ENCODE peak calls at places on chromosomes 12 and 14, in five cellular contexts. T is WTC11, Y is HepG2, F is K562, Z is GM12878. X is an unnamed sample.
A peak's percentile ranks its signal among the peaks of the same experiment; 100 is the strongest.

GRCh38 chr14:31059152-31059924 is 33.2 kb upstream of the STRN3 start:
- DNase-seq in T (no peak), Y (peak; percentile 70), F (peak; percentile 96), Z (no peak), X (no peak)

GRCh38 chr12:75784591-75784990 is 247.0 kb downstream of the PHLDA1 start:
- DNase-seq in T (no peak), Y (peak; percentile 73), F (no peak), Z (no peak), X (no peak)

GRCh38 chr14:57533214-57533613 is 39.6 kb upstream of the CCDC198 start:
- DNase-seq in T (peak; percentile 30), Y (peak; percentile 12), F (peak; percentile 21), Z (peak; percentile 31), X (no peak)

GRCh38 chr12:89384050-89384749 is 31.9 kb upstream of the DUSP6 start:
- DNase-seq in T (peak; percentile 54), Y (peak; percentile 66), F (no peak), Z (no peak), X (peak; percentile 15)

GRCh38 chr12:124861898-124862676 is 1.6 kb downstream of the SCARB1 start:
- DNase-seq in T (no peak), Y (no peak), F (no peak), Z (peak; percentile 24), X (no peak)

GRCh38 chr12:31225656-31226535 is 100.1 kb downstream of the SINHCAF start:
- DNase-seq in T (no peak), Y (no peak), F (no peak), Z (no peak), X (no peak)

GRCh38 chr14:77885363-77885762 is 85.5 kb downstream of the ADCK1 start:
- DNase-seq in T (no peak), Y (no peak), F (peak; percentile 78), Z (no peak), X (no peak)

GRCh38 chr14:93285048-93285447 is 47.8 kb downstream of the BTBD7 start:
- DNase-seq in T (no peak), Y (no peak), F (no peak), Z (no peak), X (no peak)

DNA sequence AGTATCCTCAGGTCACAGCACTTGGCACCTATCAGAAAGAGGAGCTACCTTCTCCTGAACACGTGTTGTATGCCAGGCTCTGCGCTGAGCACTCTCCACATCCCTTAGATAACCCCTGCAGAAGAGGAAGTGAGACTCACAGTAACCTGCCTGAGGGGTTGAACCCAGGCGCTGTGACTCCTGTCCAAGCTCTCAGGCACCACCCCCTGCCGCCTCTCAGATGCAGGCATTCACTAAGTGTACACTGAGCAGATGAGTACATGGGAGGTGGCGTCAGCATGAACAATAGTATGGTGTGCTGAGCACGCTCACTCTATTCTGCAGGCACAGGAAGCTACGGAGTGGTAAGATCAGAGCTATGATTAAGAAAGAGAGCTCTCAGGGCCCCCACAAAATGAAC is 21.0 kb upstream of the RIC8B start:
- DNase-seq in T (no peak), Y (no peak), F (no peak), Z (peak; percentile 67), X (no peak)
- TF ChIP-seq ATF2 in T (no peak), Y (no peak), F (no peak), Z (no peak), X (no peak)

GRCh38 chr14:27243360-27243759 is 645.5 kb upstream of the NOVA1 start:
- DNase-seq in T (no peak), Y (no peak), F (no peak), Z (no peak), X (no peak)
- TF ChIP-seq ATF2 in T (no peak), Y (no peak), F (no peak), Z (no peak), X (no peak)

DNA sequence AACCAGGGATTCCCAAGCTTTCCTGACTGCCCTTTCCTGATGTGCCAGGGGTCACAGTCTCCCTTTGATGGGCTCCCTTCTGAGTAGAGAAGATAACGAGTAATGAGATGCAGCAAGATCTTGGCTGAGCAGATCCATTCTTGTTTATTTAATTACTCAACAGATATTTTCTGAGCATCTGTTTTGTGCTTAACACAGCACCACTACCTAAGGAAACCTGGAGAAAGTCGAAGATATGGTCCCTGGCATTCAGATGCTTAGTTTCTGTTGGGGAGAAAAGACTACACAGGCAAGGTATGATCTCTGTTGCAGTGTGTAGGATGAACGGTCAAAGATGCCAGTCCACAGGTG is 3.9 kb downstream of the AJUBA start:
- DNase-seq in T (no peak), Y (no peak), F (no peak), Z (no peak), X (no peak)
- TF ChIP-seq ATF2 in T (no peak), Y (no peak), F (no peak), Z (no peak), X (no peak)

DNA sequence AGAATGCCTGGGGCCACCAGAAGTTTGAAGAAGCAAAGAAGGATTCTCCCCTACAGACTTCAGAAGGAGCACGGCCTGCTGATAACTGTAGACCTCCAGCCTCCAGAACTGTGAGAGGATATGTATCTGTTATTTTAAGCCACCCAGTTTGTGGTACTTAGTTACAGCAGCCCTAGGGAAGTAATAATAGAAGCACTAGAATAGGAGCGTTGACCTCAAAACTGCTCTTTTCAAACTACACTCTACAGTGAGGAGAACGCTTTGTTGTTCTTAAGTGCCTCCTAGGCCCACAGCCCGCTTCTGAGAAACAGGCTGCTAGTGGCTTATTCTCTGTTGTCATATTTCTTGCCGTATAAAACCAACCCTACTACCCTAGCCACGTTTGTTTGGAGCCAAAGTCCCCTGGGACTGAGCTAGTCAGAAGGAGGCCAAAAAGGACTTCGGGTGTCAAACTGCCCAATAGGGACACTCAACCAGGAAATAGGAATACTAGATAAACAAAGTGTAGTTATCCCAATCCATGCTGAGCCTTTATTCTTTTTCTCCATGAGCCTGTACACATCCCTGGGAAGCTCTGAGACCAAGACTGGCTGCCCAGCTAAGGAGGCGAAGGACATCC is 38.5 kb upstream of the FRS2 start:
- DNase-seq in T (no peak), Y (no peak), F (no peak), Z (no peak), X (no peak)
- TF ChIP-seq ATF2 in T (no peak), Y (no peak), F (no peak), Z (no peak), X (no peak)

GRCh38 chr14:61593330-61593729 is 102.0 kb upstream of the HIF1A start:
- DNase-seq in T (no peak), Y (no peak), F (no peak), Z (no peak), X (no peak)
- TF ChIP-seq ATF2 in T (no peak), Y (no peak), F (no peak), Z (no peak), X (no peak)

GRCh38 chr12:52308807-52309425 is 12.3 kb downstream of the KRT83 start:
- DNase-seq in T (no peak), Y (no peak), F (no peak), Z (no peak), X (no peak)

GRCh38 chr12:52305921-52306705 is 14.8 kb upstream of the KRT81 start:
- DNase-seq in T (no peak), Y (no peak), F (no peak), Z (no peak), X (no peak)

GRCh38 chr12:52310622-52311281 is 10.4 kb downstream of the KRT83 start:
- DNase-seq in T (no peak), Y (no peak), F (no peak), Z (no peak), X (no peak)

GRCh38 chr12:52311282-52311643 is 9.9 kb downstream of the KRT83 start:
- DNase-seq in T (no peak), Y (no peak), F (no peak), Z (no peak), X (no peak)

DNA sequence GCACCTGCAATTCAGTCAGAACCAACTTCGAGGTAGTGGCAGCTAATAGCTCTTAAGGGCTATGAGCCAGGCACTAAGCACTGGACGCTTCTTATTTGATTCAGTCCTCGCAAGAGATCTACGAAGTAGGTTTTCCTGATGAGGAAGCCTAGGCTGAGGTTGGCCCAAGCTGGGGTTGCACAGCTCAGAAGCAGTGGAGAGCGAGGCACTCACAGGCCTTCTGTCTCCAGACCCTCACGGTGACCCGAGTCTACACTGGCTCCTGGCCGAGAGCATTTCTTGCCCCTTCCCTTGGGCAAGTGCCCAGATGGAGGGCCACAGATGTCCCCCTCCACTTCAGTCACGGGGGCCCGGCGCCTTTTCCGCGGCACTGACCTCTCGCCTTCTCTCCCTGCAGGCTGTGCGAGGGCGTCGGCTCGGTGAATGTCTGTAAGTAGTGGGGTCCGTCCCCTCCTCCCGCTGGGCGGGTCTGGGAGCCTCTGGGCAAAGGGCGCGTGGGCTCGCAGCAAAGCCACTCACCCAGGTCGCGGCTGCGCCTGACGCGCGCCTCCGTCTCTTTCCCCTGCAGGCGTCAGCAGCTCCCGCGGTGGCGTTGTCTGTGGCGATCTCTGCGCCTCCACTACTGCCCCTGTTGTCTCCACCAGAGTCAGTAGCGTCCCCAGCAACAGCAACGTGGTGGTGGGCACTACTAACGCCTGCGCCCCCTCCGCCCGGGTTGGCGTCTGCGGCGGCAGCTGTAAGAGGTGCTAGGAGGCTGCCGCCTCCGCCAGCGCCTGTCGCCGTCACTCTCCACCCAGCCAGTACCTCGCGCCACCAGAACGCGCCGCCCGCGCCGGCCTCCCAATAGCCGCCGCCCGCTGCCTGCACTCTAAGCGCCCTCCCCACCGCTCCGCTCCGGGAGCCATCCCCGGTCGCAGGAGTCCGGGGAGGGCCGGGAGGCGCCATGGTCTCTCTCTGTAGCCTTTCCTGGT is 13.1 kb downstream of the KRT83 start:
- DNase-seq in T (peak; percentile 77), Y (no peak), F (peak; percentile 14), Z (no peak), X (peak; percentile 23)
- TF ChIP-seq ATF2 in T (no peak), Y (no peak), F (no peak), Z (no peak), X (no peak)

GRCh38 chr14:90005939-90006530 is 50.3 kb downstream of the TDP1 start:
- DNase-seq in T (no peak), Y (no peak), F (peak; percentile 49), Z (no peak), X (no peak)
- TF ChIP-seq ATF2 in T (no peak), Y (no peak), F (no peak), Z (no peak), X (no peak)